ENCODE peak calls at places on chromosomes 11 and 22, in four cellular contexts. X, R, J and V are unnamed samples.

GRCh38 chr11:76551400-76551799 is 106.6 kb downstream of the EMSY start:
- DNase-seq in X (no peak), R (no peak), J (no peak), V (no peak)

GRCh38 chr11:11167806-11168205 is 185.2 kb downstream of the CSNK2A3 start:
- DNase-seq in X (no peak), R (no peak), J (no peak), V (no peak)

GRCh38 chr11:102306048-102306575 is 11.2 kb upstream of the BIRC3 start:
- DNase-seq in X (no peak), R (no peak), J (no peak), V (no peak)

GRCh38 chr11:820655-821512 is 2.2 kb downstream of the PNPLA2 start:
- DNase-seq in X (no peak), R (no peak), J (peak), V (no peak)

GRCh38 chr11:11987503-11988022 is 20.9 kb downstream of the DKK3 start:
- DNase-seq in X (no peak), R (no peak), J (no peak), V (no peak)

GRCh38 chr22:30859714-30860095 is 108.9 kb downstream of the MORC2 start:
- DNase-seq in X (no peak), R (no peak), J (no peak), V (peak)

GRCh38 chr11:117701781-117702180 is 95.2 kb downstream of the DSCAML1 start:
- DNase-seq in X (no peak), R (no peak), J (no peak), V (no peak)

GRCh38 chr11:102810943-102811528 is 13.1 kb upstream of the MMP1 start:
- DNase-seq in X (no peak), R (no peak), J (peak), V (peak)

GRCh38 chr11:99934008-99934407 is 753.1 kb upstream of the ARHGAP42 start:
- DNase-seq in X (no peak), R (no peak), J (no peak), V (no peak)

GRCh38 chr11:128666397-128666796 is 27.5 kb upstream of the FLI1 start:
- DNase-seq in X (no peak), R (no peak), J (no peak), V (no peak)

GRCh38 chr11:45702511-45702910 is 37.1 kb upstream of the CHST1 start:
- DNase-seq in X (no peak), R (no peak), J (no peak), V (no peak)

GRCh38 chr11:113103932-113104331 is 142.7 kb downstream of the NCAM1 start:
- DNase-seq in X (no peak), R (no peak), J (no peak), V (no peak)

GRCh38 chr11:105719073-105719846 is 109.4 kb downstream of the GRIA4 start:
- DNase-seq in X (peak), R (no peak), J (peak), V (peak)

GRCh38 chr11:67392182-67392715 is 463 bp downstream of the RAD9A start:
- DNase-seq in X (no peak), R (no peak), J (no peak), V (no peak)

GRCh38 chr22:35437038-35437437 is 37.1 kb downstream of the MCM5 start:
- DNase-seq in X (no peak), R (peak), J (no peak), V (peak)

GRCh38 chr22:48797731-48798130 is 1029.9 kb downstream of the BRD1 start:
- DNase-seq in X (no peak), R (no peak), J (no peak), V (no peak)

GRCh38 chr11:112453601-112454577 is 193.2 kb upstream of the PLET1 start:
- DNase-seq in X (no peak), R (peak), J (peak), V (peak)

GRCh38 chr22:45450931-45451651 is 37.6 kb downstream of the RIBC2 start:
- DNase-seq in X (no peak), R (no peak), J (no peak), V (no peak)

GRCh38 chr11:17208257-17208999 is 642 bp upstream of the PIK3C2A start:
- DNase-seq in X (no peak), R (peak), J (peak), V (peak)

GRCh38 chr11:75532200-75532972 is 6.6 kb upstream of the GDPD5 start:
- DNase-seq in X (peak), R (no peak), J (peak), V (peak)

GRCh38 chr22:41092847-41093371 is 517 bp downstream of the EP300 start:
- DNase-seq in X (no peak), R (no peak), J (peak), V (no peak)

GRCh38 chr11:117837070-117837776 is 12.7 kb upstream of the FXYD2 start:
- DNase-seq in X (no peak), R (no peak), J (no peak), V (no peak)

GRCh38 chr22:29873943-29874342 is 9.0 kb upstream of the MTMR3 start:
- DNase-seq in X (no peak), R (no peak), J (no peak), V (no peak)

GRCh38 chr11:82043316-82043715 is 690.3 kb downstream of the FAM181B start:
- DNase-seq in X (no peak), R (no peak), J (no peak), V (no peak)

GRCh38 chr11:1870721-1871466 is 18.0 kb downstream of the LSP1 start:
- DNase-seq in X (no peak), R (no peak), J (no peak), V (no peak)

DNA sequence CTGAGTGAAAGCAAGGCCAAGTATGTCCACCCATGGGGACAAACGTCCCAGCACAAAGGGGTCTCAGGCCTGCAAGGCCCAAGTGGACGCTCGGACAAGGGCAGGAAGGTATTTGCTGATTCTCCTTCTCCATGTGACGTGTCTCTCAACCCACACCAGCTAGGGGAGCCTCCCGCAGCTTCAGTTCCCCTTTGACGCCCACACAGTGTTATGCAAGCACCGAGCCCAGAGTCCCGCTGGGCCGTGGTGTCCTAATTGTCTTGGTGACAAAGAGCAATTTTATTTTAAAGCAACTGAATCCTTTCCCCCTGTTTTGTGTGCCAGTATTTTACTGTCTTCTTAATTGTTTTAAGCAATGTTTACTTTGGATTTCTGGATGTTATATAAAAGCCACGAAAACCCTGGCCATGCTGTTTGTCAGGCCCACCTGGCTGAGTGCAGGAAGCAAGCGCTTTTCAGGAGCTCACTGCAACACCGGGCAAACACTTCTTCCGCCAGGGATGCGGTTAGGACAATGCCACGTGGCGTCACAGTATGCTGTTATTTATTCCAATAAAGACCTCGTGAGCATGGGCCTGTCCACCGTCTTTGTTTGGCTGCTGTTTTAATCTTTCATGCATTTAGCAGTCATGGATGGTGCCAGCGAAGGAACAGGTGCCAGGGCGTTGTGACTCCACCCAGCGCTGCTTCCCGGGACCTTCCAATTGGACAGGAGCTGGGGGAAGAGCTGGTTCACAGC is 8.2 kb upstream of the PARVG start:
- DNase-seq in X (no peak), R (no peak), J (no peak), V (no peak)
- TF ChIP-seq SP1 in X (no peak), R (no peak), J (no peak), V (no peak)

GRCh38 chr22:38267086-38267485 is 5.7 kb downstream of the TMEM184B start:
- DNase-seq in X (no peak), R (no peak), J (no peak), V (no peak)
- TF ChIP-seq SUZ12 in X (no peak), R (no peak), J (no peak), V (no peak)

GRCh38 chr11:116287866-116288265 is 484.9 kb downstream of the BUD13 start:
- DNase-seq in X (no peak), R (no peak), J (no peak), V (no peak)
- TF ChIP-seq SP1 in X (no peak), R (no peak), J (no peak), V (no peak)

DNA sequence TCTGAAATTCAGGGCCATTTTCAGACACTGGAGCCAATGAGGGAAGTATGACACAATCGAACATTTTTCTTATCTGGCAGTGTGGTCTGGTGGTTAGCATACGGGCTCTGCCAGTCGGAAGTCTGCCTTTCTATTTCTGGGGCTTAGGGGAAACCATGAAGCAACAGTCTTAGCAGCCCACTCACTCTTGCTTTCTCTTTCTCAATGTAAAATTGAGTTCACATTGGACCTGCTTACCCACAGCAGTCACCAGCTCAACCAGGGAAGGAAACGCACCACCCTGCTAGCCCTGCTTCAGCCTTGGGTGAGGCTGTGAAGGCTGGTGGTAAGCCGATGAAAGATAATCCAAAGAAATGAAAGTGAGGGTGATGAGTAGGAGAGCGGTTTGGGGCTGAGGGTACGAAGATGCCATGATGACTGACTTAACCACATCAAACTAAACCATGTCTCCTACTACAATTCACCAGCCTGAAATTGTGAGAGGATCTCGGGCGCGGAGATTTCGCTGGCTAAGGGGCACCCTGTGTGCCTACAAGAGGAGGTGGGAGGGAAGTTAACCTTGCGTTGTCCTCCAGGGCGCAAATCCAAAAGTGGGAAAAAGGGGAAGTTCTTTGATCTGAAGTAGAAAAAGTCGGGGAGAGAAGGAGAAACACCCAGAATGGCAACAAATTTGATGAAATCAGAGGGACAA is 2.0 kb upstream of the LMO2 start:
- DNase-seq in X (peak), R (no peak), J (no peak), V (no peak)
- TF ChIP-seq SUZ12 in X (no peak), R (no peak), J (no peak), V (no peak)